ENCODE peak calls at places on chromosomes 13 and 19, in four cellular contexts. V is uterus, C is K562, S is psoas muscle. K is an unnamed sample.

GRCh38 chr19:6720369-6721112 is at the start of gene C3:
- DNase-seq in S (peak), C (no peak), V (peak), K (peak)

GRCh38 chr19:4328243-4328990 is 10.2 kb downstream of the STAP2 start:
- DNase-seq in C (peak), S (peak), V (peak), K (peak)

GRCh38 chr13:111187879-111188643 is 73.0 kb downstream of the ARHGEF7 start:
- DNase-seq in V (no peak), C (no peak), S (no peak), K (peak)

GRCh38 chr13:44259045-44260042 is 114.3 kb upstream of the SERP2 start:
- DNase-seq in V (no peak), S (peak), C (peak), K (peak)

GRCh38 chr13:82358284-82358683 is 1524.0 kb downstream of the SLITRK1 start:
- DNase-seq in V (no peak), C (no peak), S (no peak), K (no peak)

GRCh38 chr13:21078501-21078900 is 17.1 kb upstream of the LATS2 start:
- DNase-seq in S (no peak), C (no peak), V (no peak), K (no peak)

GRCh38 chr13:34913040-34913439 is 29.0 kb upstream of the NBEA start:
- DNase-seq in C (no peak), V (no peak), S (no peak), K (no peak)

GRCh38 chr19:55253842-55254624 is 4.8 kb downstream of the PPP6R1 start:
- DNase-seq in V (no peak), S (no peak), C (no peak), K (peak)

GRCh38 chr13:34878354-34878753 is 63.7 kb upstream of the NBEA start:
- DNase-seq in S (no peak), V (no peak), C (no peak), K (no peak)

GRCh38 chr19:55433292-55433691 is 9.8 kb downstream of the SHISA7 start:
- DNase-seq in C (no peak), S (no peak), V (no peak), K (no peak)

GRCh38 chr13:81686877-81687276 is 1346.0 kb upstream of the SPRY2 start:
- DNase-seq in S (no peak), C (no peak), V (no peak), K (no peak)

GRCh38 chr13:109883181-109884180 is 97.1 kb upstream of the IRS2 start:
- DNase-seq in S (no peak), C (no peak), V (no peak), K (no peak)

GRCh38 chr19:3098141-3098514 is 4.0 kb downstream of the GNA11 start:
- DNase-seq in C (no peak), V (no peak), S (peak), K (no peak)
- H3K4me3 ChIP-seq in C (no peak), V (peak), S (peak), K (no peak)

GRCh38 chr13:101449971-101450748 is 2.3 kb upstream of the ITGBL1 start:
- DNase-seq in V (no peak), C (no peak), S (no peak), K (no peak)

GRCh38 chr13:101451641-101452040 is 834 bp upstream of the ITGBL1 start:
- DNase-seq in S (no peak), V (no peak), C (no peak), K (no peak)

GRCh38 chr13:101452519-101453485 is at the start of gene ITGBL1:
- DNase-seq in V (no peak), C (no peak), S (peak), K (no peak)

GRCh38 chr13:101447852-101448251 is 4.6 kb upstream of the ITGBL1 start:
- DNase-seq in V (no peak), S (no peak), C (no peak), K (no peak)

GRCh38 chr13:101450749-101451130 is 1.7 kb upstream of the ITGBL1 start:
- DNase-seq in C (no peak), V (no peak), S (no peak), K (no peak)
- H3K4me3 ChIP-seq in C (no peak), V (no peak), S (no peak), K (no peak)

DNA sequence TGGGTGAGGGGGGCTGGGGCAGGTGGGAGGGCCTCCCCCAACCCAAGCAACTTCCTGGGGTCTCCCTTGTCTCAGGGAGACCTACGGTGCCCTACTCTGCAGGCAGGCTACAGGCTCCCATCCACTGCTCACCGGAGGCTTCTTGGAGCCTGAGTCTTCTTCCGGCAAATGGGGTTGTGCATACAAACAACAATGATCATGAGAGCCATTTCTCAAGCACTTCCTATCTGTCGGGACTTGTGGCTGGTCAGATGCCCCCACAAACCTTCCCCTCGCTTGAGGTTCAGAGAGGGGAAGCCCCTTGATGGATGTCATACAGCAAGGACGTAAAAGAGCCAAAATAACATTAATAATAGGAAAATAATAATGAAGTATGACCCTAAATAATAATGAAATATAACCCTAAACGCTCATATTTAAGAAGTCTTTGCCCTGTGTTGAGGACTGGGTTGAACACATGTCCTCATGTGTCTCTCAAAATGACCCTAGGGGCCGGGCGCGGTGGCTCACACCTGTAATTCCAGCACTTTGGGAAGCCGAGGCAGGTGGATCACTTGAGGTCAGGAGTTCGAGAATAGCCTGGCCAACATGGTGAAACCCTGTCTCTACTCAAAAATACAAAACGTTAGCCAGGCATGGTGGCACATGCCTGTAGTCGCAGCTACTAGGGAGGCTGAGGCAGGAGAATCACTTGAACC is 727 bp downstream of the CD37 start:
- DNase-seq in S (no peak), V (no peak), C (no peak), K (no peak)
- H3K4me3 ChIP-seq in S (peak), V (no peak), C (peak), K (peak)

GRCh38 chr19:34773555-34773864 is 495 bp upstream of the ZNF599 start:
- DNase-seq in V (no peak), C (no peak), S (no peak), K (no peak)
- H3K4me3 ChIP-seq in V (peak), C (no peak), S (peak), K (no peak)

DNA sequence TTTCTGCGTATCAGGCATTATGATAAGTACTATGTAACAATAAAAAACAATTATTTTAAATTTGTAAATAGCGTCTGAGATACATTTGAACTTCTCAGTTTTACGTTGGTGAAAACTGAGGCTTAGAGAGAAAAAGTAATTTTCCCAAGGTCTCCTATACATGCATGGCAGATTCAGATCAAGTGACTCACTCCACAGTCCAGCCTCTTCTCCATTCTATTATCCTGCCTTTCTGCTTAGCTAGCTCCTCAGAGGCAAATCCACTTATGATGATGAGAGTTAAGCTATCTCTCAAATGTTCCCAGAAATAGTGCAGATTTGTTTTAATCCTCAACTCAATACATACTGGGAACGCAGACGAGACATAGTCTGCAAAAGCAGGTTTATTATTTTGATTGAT is 764.7 kb upstream of the SLITRK5 start:
- DNase-seq in C (no peak), V (no peak), S (no peak), K (no peak)
- H3K4me3 ChIP-seq in C (no peak), V (no peak), S (no peak), K (no peak)

GRCh38 chr13:24670174-24670573 is 10.0 kb upstream of the ATP12A start:
- DNase-seq in S (no peak), C (no peak), V (no peak), K (no peak)

GRCh38 chr13:24668955-24669354 is 11.3 kb upstream of the ATP12A start:
- DNase-seq in V (no peak), C (no peak), S (no peak), K (no peak)

GRCh38 chr13:24672141-24673132 is 7.8 kb upstream of the ATP12A start:
- DNase-seq in V (no peak), C (no peak), S (no peak), K (no peak)

GRCh38 chr13:24670927-24671326 is 9.3 kb upstream of the ATP12A start:
- DNase-seq in V (no peak), C (peak), S (no peak), K (peak)

GRCh38 chr13:24671367-24672117 is 8.7 kb upstream of the ATP12A start:
- DNase-seq in C (peak), V (peak), S (no peak), K (peak)
- H3K4me3 ChIP-seq in C (no peak), V (no peak), S (no peak), K (no peak)

DNA sequence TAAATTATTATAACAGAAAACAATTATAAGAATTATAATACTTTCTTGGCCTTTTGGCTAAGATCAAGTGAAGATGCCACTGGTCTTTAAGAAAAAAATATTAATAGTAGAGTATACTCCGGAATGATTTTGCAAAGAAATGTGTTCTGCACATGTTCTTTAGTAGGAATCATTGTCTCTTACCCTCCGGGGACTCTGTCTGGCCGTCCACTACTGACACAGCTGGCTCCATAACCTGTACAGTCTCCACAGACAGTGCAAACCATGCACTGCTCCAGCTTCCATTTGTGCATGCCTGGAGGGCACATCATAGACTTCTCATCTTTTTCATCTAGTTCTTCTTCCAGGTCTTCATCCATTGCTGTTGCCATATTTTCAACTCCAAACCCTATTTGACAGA is 75.9 kb downstream of the MYCBP2 start:
- DNase-seq in C (no peak), V (no peak), S (no peak), K (no peak)
- H3K4me3 ChIP-seq in C (no peak), V (no peak), S (no peak), K (no peak)

K was measured in HL-60.